ENCODE peak calls at places on chromosome 5, in four cellular contexts. O is SK-N-SH, J is H1, T is WTC11. K is an unnamed sample.

GRCh38 chr5:23506329-23507236 is 826 bp upstream of the PRDM9 start:
- DNase-seq in O (peak; percentile 16), J (peak; percentile 66), T (peak; percentile 51), K (peak; percentile 3)

GRCh38 chr5:73387630-73388370 is 60.8 kb downstream of the FOXD1 start:
- DNase-seq in O (no peak), J (no peak), T (no peak), K (no peak)

GRCh38 chr5:149732500-149733128 is 2.5 kb downstream of the PPARGC1B start:
- DNase-seq in O (no peak), J (no peak), T (no peak), K (peak; percentile 79)

GRCh38 chr5:55597014-55597981 is 62.5 kb upstream of the PLPP1 start:
- DNase-seq in O (no peak), J (peak; percentile 37), T (no peak), K (no peak)

GRCh38 chr5:51381801-51382507 is 1.3 kb upstream of the ISL1 start:
- DNase-seq in O (peak; percentile 26), J (no peak), T (peak; percentile 26), K (no peak)

GRCh38 chr5:151740958-151741373 is 17.5 kb downstream of the ATOX1 start:
- DNase-seq in O (no peak), J (no peak), T (no peak), K (no peak)

GRCh38 chr5:150400020-150400326 is 12.7 kb downstream of the CD74 start:
- DNase-seq in O (no peak), J (no peak), T (no peak), K (no peak)

GRCh38 chr5:56075361-56075760 is 80.6 kb upstream of the IL6ST start:
- DNase-seq in O (no peak), J (no peak), T (no peak), K (no peak)

GRCh38 chr5:18281947-18282557 is 647.8 kb downstream of the TAF11L14 start:
- DNase-seq in O (peak; percentile 51), J (no peak), T (no peak), K (peak; percentile 14)

GRCh38 chr5:13745508-13745907 is 199.0 kb downstream of the DNAH5 start:
- DNase-seq in O (no peak), J (no peak), T (no peak), K (no peak)

GRCh38 chr5:133269707-133270106 is 217.9 kb downstream of the HSPA4 start:
- DNase-seq in O (no peak), J (no peak), T (no peak), K (no peak)

GRCh38 chr5:150068472-150068871 is 17.9 kb downstream of the CSF1R start:
- DNase-seq in O (no peak), J (no peak), T (no peak), K (no peak)

GRCh38 chr5:67030289-67031069 is 166.1 kb downstream of the CD180 start:
- DNase-seq in O (no peak), J (no peak), T (no peak), K (no peak)

GRCh38 chr5:172862165-172862801 is 28.2 kb downstream of the ERGIC1 start:
- DNase-seq in O (no peak), J (no peak), T (no peak), K (no peak)

GRCh38 chr5:167207081-167207480 is 1084.4 kb upstream of the WWC1 start:
- DNase-seq in O (no peak), J (no peak), T (no peak), K (no peak)

GRCh38 chr5:37730896-37731455 is 108.9 kb downstream of the GDNF start:
- DNase-seq in O (no peak), J (no peak), T (no peak), K (no peak)

GRCh38 chr5:123450641-123451421 is 27.6 kb upstream of the CEP120 start:
- DNase-seq in O (no peak), J (no peak), T (no peak), K (no peak)

GRCh38 chr5:89932771-89933181 is 476.8 kb downstream of the CETN3 start:
- DNase-seq in O (no peak), J (no peak), T (no peak), K (no peak)

GRCh38 chr5:95904827-95905226 is 56.8 kb downstream of the ELL2 start:
- DNase-seq in O (no peak), J (no peak), T (no peak), K (no peak)

GRCh38 chr5:149627070-149627469 is 45.8 kb downstream of the ARHGEF37 start:
- DNase-seq in O (no peak), J (no peak), T (no peak), K (no peak)

GRCh38 chr5:53934126-53934856 is 373.9 kb downstream of the NDUFS4 start:
- DNase-seq in O (no peak), J (no peak), T (no peak), K (no peak)

GRCh38 chr5:167908596-167908995 is 382.8 kb upstream of the WWC1 start:
- DNase-seq in O (no peak), J (no peak), T (no peak), K (no peak)

GRCh38 chr5:171776747-171777419 is 8.7 kb upstream of the SMIM23 start:
- DNase-seq in O (no peak), J (peak; percentile 41), T (no peak), K (no peak)

GRCh38 chr5:168270446-168270845 is 21.0 kb upstream of the WWC1 start:
- DNase-seq in O (no peak), J (no peak), T (no peak), K (no peak)

GRCh38 chr5:5800801-5801761 is 378.6 kb downstream of the ICE1 start:
- DNase-seq in O (no peak), J (peak; percentile 11), T (no peak), K (no peak)

GRCh38 chr5:109399092-109399759 is 10.5 kb downstream of the PJA2 start:
- DNase-seq in O (no peak), J (no peak), T (no peak), K (peak; percentile 15)

GRCh38 chr5:119389288-119390065 is 33.7 kb downstream of the TNFAIP8 start:
- DNase-seq in O (no peak), J (no peak), T (no peak), K (no peak)

GRCh38 chr5:73783823-73784222 is 157.8 kb downstream of the ARHGEF28 start:
- DNase-seq in O (no peak), J (no peak), T (no peak), K (no peak)

GRCh38 chr5:73591102-73591695 is 25.7 kb downstream of the UTP15 start:
- DNase-seq in O (peak; percentile 54), J (peak; percentile 62), T (peak; percentile 14), K (peak; percentile 63)

GRCh38 chr5:168152660-168153059 is 138.8 kb upstream of the WWC1 start:
- DNase-seq in O (no peak), J (no peak), T (no peak), K (no peak)

GRCh38 chr5:1671351-1671750 is 128.3 kb downstream of the MRPL36 start:
- DNase-seq in O (no peak), J (no peak), T (no peak), K (no peak)
- TF ChIP-seq TEAD4 in O (no peak), J (no peak), T (no peak), K (no peak)

DNA sequence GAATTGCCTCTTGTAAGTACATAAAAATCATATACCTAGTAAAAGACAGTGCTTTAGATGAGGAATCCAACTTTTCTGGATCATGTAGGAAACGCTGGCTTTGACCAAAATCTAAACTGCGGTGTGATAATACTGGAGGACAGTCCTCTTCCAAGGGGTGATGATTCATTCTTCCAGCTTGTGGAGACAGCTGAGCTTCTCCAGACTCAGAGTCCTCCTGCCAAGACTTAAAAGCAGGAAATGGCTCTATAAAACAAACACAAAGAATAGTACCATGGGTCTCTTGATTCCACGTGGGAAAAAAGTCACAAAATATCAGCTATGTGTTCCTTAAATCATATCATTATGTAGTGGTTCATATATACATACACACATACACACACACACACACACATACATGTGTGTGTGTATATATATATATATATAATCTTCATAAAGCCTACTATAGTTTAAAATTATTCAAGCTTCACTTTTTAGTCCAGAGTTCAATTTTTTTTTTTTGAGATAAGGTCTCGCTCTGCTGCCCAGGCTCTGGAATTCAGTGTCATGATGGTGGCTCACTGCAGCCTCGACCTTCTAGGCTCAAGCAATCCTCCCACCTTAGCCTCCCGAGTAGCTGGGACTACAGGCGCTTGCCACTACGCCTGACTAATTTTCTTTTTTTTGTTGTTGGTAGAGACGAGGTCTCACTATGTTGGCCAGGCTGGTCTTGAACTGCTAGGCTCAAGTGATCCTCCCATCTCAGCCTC is 65.0 kb downstream of the PKD2L2 start:
- DNase-seq in O (peak; percentile 14), J (no peak), T (no peak), K (no peak)
- TF ChIP-seq TEAD4 in O (peak; percentile 76), J (no peak), T (no peak), K (no peak)

GRCh38 chr5:431001-431710 is 11.8 kb upstream of the EXOC3 start:
- DNase-seq in O (peak; percentile 93), J (peak; percentile 84), T (peak; percentile 90), K (peak; percentile 80)

GRCh38 chr5:433836-434235 is 9.1 kb upstream of the EXOC3 start:
- DNase-seq in O (no peak), J (no peak), T (no peak), K (no peak)

GRCh38 chr5:432928-433791 is 9.8 kb upstream of the EXOC3 start:
- DNase-seq in O (no peak), J (no peak), T (no peak), K (no peak)

GRCh38 chr5:431711-432050 is 11.3 kb upstream of the EXOC3 start:
- DNase-seq in O (no peak), J (no peak), T (no peak), K (no peak)

DNA sequence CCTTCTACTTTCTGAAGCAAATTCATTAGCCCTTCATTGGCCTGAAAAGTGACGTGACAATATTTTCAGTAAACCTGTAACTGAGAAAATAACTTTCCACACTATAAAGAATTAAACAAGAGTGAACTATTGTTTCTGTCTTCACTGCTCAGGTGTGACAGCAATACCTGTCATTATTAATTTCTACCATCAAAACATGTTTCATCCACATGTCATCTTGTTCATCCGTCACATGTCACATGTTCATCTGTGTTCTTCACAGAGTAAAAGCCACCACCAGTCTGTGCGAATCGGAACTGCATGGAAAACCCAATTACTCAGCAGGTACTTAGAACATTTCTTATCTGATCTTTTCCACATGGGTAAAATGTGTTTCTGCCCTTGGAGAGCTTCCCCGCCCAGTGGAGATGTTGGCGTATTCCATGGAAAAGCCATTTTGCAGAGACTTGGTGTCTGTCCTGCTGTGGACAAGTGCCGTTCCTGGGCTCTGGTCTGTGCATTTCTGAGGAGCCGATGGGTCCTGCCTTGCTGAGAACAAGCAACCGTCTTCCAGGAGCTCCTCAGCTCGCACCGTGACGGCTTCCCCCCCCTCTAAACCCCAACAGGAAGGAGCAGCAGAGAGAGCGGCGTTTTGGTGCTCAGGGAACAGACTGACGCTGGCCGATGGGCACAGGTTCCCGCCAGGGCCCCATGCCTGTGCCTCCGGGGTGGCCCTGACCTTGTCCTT is 10.6 kb upstream of the EXOC3 start:
- DNase-seq in O (no peak), J (no peak), T (no peak), K (no peak)
- TF ChIP-seq TEAD4 in O (no peak), J (no peak), T (no peak), K (no peak)

DNA sequence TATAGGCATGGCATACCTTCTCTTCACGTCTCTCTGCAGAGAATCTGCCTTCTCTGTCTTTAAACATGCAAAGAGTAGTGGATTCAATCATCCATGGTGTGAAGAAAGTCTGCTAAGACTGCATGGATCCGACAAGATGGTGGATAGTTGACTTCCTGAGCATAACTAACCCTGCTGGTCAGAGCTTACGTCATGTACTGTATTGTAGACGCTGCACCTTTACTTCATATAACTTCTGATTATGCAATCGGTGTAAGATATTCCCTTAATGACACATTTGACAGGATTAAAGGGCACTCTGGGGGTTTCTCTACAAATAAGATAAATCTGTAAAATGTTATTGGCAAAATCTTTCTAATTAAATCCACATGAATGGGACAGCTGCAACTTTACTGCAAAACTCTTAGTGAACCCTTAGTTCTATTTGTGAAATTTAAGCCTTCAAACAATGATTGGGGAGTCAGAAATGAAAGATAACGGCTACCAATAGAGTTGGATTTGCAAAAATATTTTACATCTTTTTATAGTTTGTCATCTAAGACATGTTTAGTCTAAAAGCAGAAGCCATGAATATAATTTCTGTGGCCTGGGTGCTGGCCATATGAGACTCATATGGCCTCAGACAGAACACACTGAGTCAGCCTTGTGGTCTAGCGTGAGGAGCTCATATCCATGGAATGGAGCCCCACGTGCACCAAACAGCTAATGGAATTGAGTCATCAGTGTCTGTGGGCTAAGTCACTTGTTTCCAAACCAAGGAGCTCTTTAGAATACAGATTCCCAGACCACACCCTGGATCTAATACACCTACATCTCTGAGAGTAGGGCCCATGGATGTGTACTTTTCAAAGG is 240.5 kb upstream of the NREP start:
- DNase-seq in O (no peak), J (no peak), T (no peak), K (no peak)
- TF ChIP-seq TEAD4 in O (peak; percentile 95), J (no peak), T (no peak), K (no peak)